ENCODE peak calls at places on chromosomes 5 and 9, in eight cellular contexts. E, J, N, W, Y, M, P and B are unnamed samples.

GRCh38 chr9:101072259-101072658 is 43.7 kb downstream of the PLPPR1 start:
- DNase-seq in E (no peak), J (no peak), N (no peak), W (no peak), Y (no peak), M (no peak), P (no peak), B (no peak)

GRCh38 chr5:172943283-172943841 is 15.9 kb upstream of the RPL26L1 start:
- DNase-seq in E (no peak), J (no peak), N (no peak), W (peak; percentile 81), Y (no peak), M (no peak), P (no peak), B (no peak)

GRCh38 chr5:110665184-110665726 is 61.2 kb downstream of the TMEM232 start:
- DNase-seq in E (no peak), J (no peak), N (no peak), W (no peak), Y (no peak), M (no peak), P (no peak), B (no peak)

GRCh38 chr5:36870399-36871040 is 6.0 kb upstream of the NIPBL start:
- DNase-seq in E (peak; percentile 18), J (no peak), N (peak; percentile 99), W (peak; percentile 38), Y (no peak), M (no peak), P (no peak), B (peak; percentile 88)

GRCh38 chr5:148924817-148925216 is 98.4 kb downstream of the ADRB2 start:
- DNase-seq in E (no peak), J (peak; percentile 60), N (no peak), W (no peak), Y (no peak), M (no peak), P (no peak), B (no peak)

GRCh38 chr5:139394654-139395566 is at the start of gene PROB1:
- DNase-seq in E (no peak), J (peak; percentile 88), N (no peak), W (no peak), Y (no peak), M (no peak), P (no peak), B (no peak)

GRCh38 chr5:54713923-54714581 is 196.5 kb downstream of the SNX18 start:
- DNase-seq in E (no peak), J (no peak), N (no peak), W (no peak), Y (no peak), M (no peak), P (no peak), B (no peak)

GRCh38 chr9:6014668-6015270 is 655 bp downstream of the RANBP6 start:
- DNase-seq in E (no peak), J (no peak), N (no peak), W (no peak), Y (no peak), M (no peak), P (no peak), B (no peak)

GRCh38 chr5:10406636-10407035 is 35.0 kb upstream of the ROPN1L start:
- DNase-seq in E (no peak), J (no peak), N (no peak), W (no peak), Y (no peak), M (no peak), P (no peak), B (no peak)

GRCh38 chr5:67416986-67417385 is 220.4 kb upstream of the CD180 start:
- DNase-seq in E (no peak), J (no peak), N (no peak), W (no peak), Y (no peak), M (no peak), P (no peak), B (no peak)

GRCh38 chr9:99096409-99096808 is 8.5 kb upstream of the TGFBR1 start:
- DNase-seq in E (no peak), J (no peak), N (no peak), W (no peak), Y (no peak), M (no peak), P (no peak), B (no peak)